ENCODE peak calls at places on chromosome 11, in four cellular contexts. V is tibial nerve, G is GM06990, E is endothelial cell. Z is an unnamed sample.

GRCh38 chr11:45815747-45816146 is 10.8 kb downstream of the SLC35C1 start:
- DNase-seq in V (no peak), G (no peak), E (no peak), Z (no peak)

GRCh38 chr11:76657139-76657823 is 13.3 kb downstream of the LRRC32 start:
- DNase-seq in V (no peak), G (no peak), E (no peak), Z (no peak)

GRCh38 chr11:84541711-84542340 is 1085.3 kb downstream of the DLG2 start:
- DNase-seq in V (no peak), G (no peak), E (no peak), Z (no peak)

GRCh38 chr11:90593099-90593498 is 370.2 kb upstream of the CHORDC1 start:
- DNase-seq in V (no peak), G (no peak), E (no peak), Z (no peak)

GRCh38 chr11:107218123-107219084 is 200.1 kb upstream of the GUCY1A2 start:
- DNase-seq in V (no peak), G (no peak), E (no peak), Z (no peak)

GRCh38 chr11:123479048-123479837 is 49.2 kb downstream of the GRAMD1B start:
- DNase-seq in V (no peak), G (peak; percentile 54), E (no peak), Z (no peak)

GRCh38 chr11:34492806-34493414 is 20.7 kb downstream of the ELF5 start:
- DNase-seq in V (peak; percentile 68), G (no peak), E (peak; percentile 63), Z (peak; percentile 70)

GRCh38 chr11:35464308-35464707 is 45.0 kb upstream of the SLC1A2 start:
- DNase-seq in V (no peak), G (no peak), E (peak; percentile 21), Z (no peak)

GRCh38 chr11:132131051-132131450 is 760.6 kb downstream of the NTM start:
- DNase-seq in V (no peak), G (no peak), E (no peak), Z (no peak)

GRCh38 chr11:3134651-3135490 is 30.2 kb downstream of the OSBPL5 start:
- DNase-seq in V (no peak), G (no peak), E (no peak), Z (peak; percentile 1)

GRCh38 chr11:47236482-47236881 is 12.1 kb downstream of the ACP2 start:
- DNase-seq in V (no peak), G (no peak), E (no peak), Z (no peak)

GRCh38 chr11:46332568-46333128 is 14.6 kb upstream of the DGKZ start:
- DNase-seq in V (no peak), G (no peak), E (no peak), Z (peak; percentile 62)

GRCh38 chr11:69000831-69001245 is 12.2 kb downstream of the MRGPRF start:
- DNase-seq in V (peak; percentile 58), G (no peak), E (no peak), Z (no peak)

GRCh38 chr11:76598426-76598839 is 72.1 kb downstream of the LRRC32 start:
- DNase-seq in V (no peak), G (no peak), E (peak; percentile 50), Z (peak; percentile 47)

GRCh38 chr11:9150501-9150900 is 59.1 kb upstream of the SCUBE2 start:
- DNase-seq in V (no peak), G (no peak), E (no peak), Z (no peak)

GRCh38 chr11:107123022-107123421 is 104.7 kb upstream of the GUCY1A2 start:
- DNase-seq in V (no peak), G (no peak), E (no peak), Z (no peak)

GRCh38 chr11:33377100-33377851 is 120.1 kb downstream of the HIPK3 start:
- DNase-seq in V (no peak), G (no peak), E (no peak), Z (no peak)

GRCh38 chr11:44005076-44005800 is 42.5 kb upstream of the ACCSL start:
- DNase-seq in V (no peak), G (no peak), E (no peak), Z (no peak)

GRCh38 chr11:69304686-69305085 is 10.7 kb downstream of the MYEOV start:
- DNase-seq in V (no peak), G (no peak), E (no peak), Z (no peak)

GRCh38 chr11:57493507-57494503 is 21.7 kb downstream of the SLC43A1 start:
- DNase-seq in V (no peak), G (no peak), E (peak; percentile 62), Z (peak; percentile 76)

GRCh38 chr11:118194835-118195627 is 18.6 kb upstream of the SCN2B start:
- DNase-seq in V (peak; percentile 48), G (no peak), E (no peak), Z (no peak)

GRCh38 chr11:28476053-28476452 is 367.9 kb downstream of the METTL15 start:
- DNase-seq in V (no peak), G (no peak), E (no peak), Z (no peak)

GRCh38 chr11:44629732-44630345 is 64.4 kb downstream of the CD82 start:
- DNase-seq in V (no peak), G (no peak), E (no peak), Z (no peak)

GRCh38 chr11:58503361-58503856 is 4.5 kb downstream of the OR5B21 start:
- DNase-seq in V (no peak), G (peak; percentile 17), E (no peak), Z (no peak)

GRCh38 chr11:58506935-58507334 is 970 bp downstream of the OR5B21 start:
- DNase-seq in V (no peak), G (peak; percentile 19), E (no peak), Z (no peak)

GRCh38 chr11:58505849-58506248 is 2.1 kb downstream of the OR5B21 start:
- DNase-seq in V (no peak), G (no peak), E (no peak), Z (no peak)

GRCh38 chr11:58502004-58502403 is 5.9 kb downstream of the OR5B21 start:
- DNase-seq in V (no peak), G (no peak), E (no peak), Z (no peak)

GRCh38 chr11:58504232-58504631 is 3.7 kb downstream of the OR5B21 start:
- DNase-seq in V (no peak), G (no peak), E (no peak), Z (no peak)
- TF ChIP-seq CTCF in V (no peak), G (no peak), E (no peak), Z (no peak)

GRCh38 chr11:112797072-112797471 is 164.1 kb upstream of the NCAM1 start:
- DNase-seq in V (no peak), G (no peak), E (no peak), Z (peak; percentile 68)

GRCh38 chr11:112795896-112796686 is 165.1 kb upstream of the NCAM1 start:
- DNase-seq in V (no peak), G (no peak), E (no peak), Z (peak; percentile 69)

GRCh38 chr11:112795142-112795815 is 165.9 kb upstream of the NCAM1 start:
- DNase-seq in V (no peak), G (no peak), E (peak; percentile 63), Z (peak; percentile 43)

GRCh38 chr11:112793416-112793815 is 167.8 kb upstream of the NCAM1 start:
- DNase-seq in V (no peak), G (no peak), E (no peak), Z (no peak)

GRCh38 chr11:112794321-112794720 is 166.9 kb upstream of the NCAM1 start:
- DNase-seq in V (no peak), G (no peak), E (no peak), Z (no peak)
- TF ChIP-seq CTCF in V (no peak), G (no peak), E (no peak), Z (no peak)

GRCh38 chr11:1736447-1736992 is 13.9 kb downstream of the IFITM10 start:
- DNase-seq in V (no peak), G (no peak), E (no peak), Z (no peak)
- TF ChIP-seq CTCF in V (no peak), G (no peak), E (no peak), Z (no peak)

DNA sequence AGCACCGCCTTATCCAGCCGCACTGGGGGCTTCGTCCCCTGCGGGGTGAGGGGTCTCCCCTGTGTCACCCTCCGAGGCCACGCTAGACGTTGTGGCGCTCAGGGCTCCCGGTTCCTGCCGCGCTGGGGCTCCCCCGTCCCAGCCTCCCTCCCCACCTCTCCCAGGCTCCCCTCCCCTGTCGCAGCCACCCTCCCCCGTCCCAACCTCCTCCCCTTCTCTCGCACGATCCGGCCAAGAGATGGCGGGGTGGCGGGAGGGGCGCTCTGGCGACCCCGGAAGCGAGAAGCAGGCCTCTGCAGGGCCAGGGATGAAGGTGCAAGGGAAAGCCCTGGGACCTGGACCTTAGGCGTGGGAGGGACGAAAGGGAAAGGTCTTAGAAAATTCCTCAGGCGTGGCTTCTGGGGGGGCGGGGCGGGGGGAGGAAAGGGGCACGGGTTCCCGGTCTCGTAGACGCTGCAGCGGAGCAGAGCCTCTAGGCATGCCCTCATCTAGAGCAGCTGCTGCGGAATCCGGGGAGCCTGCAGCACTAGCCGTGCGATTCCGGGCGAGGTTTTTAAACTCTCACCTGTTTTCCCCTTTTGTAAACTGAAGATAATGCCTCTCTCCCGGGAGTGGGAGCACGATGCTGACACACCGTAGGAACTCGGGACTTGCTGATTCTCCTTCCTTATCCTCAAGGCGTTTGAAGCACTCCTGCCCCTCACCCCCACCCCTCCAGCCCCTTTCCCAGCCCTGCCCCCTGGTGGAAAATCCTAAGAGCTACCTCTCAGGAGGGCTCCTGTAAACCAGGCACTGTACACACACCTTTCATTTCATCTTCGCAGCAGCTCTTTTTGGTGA is 14.4 kb downstream of the KCNJ5 start:
- DNase-seq in V (no peak), G (no peak), E (peak; percentile 47), Z (peak; percentile 56)
- TF ChIP-seq CTCF in V (no peak), G (peak; percentile 66), E (peak; percentile 58), Z (peak; percentile 23)

DNA sequence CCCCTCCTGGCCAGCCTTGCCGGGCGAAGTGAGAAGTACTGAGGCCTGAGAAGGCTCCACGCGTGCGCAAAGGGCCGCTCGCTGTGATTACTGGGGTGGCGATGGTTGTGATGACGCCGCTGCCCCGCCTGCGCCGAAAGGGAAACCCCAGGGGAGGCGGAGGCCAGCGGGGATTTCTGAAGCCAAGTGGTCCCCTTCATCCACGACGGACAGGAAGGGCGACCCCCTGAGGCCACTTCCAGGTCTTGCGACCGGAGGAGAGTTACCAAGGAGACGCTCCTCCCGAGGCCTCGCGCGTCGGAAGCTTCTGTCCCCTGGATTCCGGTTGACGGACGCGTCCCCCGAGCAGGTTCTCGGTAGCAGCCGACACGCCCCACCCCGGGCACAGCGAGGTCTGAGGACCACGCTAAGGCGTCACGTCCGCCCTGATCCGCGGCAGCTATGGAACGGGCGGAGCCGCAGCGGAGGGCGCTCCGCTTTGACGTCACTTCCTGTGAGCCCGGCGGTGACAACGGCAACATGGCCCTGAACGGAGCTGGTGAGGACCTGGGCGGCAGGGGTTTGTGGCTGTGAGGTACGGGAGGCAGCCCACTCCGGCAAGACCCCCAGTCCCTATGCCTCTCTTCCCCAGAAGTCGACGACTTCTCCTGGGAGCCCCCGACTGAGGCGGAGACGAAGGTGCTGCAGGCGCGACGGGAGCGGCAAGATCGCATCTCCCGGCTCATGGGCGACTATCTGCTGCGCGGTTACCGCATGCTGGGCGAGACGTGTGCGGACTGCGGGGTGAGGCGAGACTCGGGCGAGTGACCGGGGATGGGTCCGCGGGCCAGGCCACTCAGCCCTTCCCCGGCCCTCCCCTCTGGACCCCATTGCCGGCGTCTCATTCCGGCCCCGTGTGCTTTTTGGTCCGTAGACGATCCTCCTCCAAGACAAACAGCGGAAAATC is at the start of gene ZNRD2:
- DNase-seq in V (peak; percentile 94), G (peak; percentile 99), E (peak; percentile 96), Z (peak; percentile 97)
- TF ChIP-seq CTCF in V (peak; percentile 73), G (peak; percentile 65), E (peak; percentile 61), Z (peak; percentile 63)

GRCh38 chr11:26950260-26950719 is 43.6 kb upstream of the FIBIN start:
- DNase-seq in V (no peak), G (no peak), E (no peak), Z (no peak)
- TF ChIP-seq CTCF in V (no peak), G (no peak), E (no peak), Z (no peak)